ENCODE peak calls at places on chromosomes 13 and 19, in seven cellular contexts. X, C, Q, V, D, E and I are unnamed samples.

GRCh38 chr13:105202384-105202783 is 1333.1 kb downstream of the EFNB2 start:
- DNase-seq in X (no peak), C (no peak), Q (peak; percentile 47), V (no peak), D (peak; percentile 4), E (no peak), I (peak; percentile 6)

GRCh38 chr19:2337329-2337707 is 8.8 kb downstream of the SPPL2B start:
- DNase-seq in X (no peak), C (no peak), Q (peak; percentile 43), V (peak; percentile 56), D (peak; percentile 62), E (no peak), I (peak; percentile 74)

GRCh38 chr13:49740870-49741269 is 49.6 kb upstream of the EBPL start:
- DNase-seq in X (no peak), C (no peak), Q (no peak), V (no peak), D (no peak), E (no peak), I (no peak)

GRCh38 chr13:80116107-80116506 is 224.8 kb downstream of the SPRY2 start:
- DNase-seq in X (no peak), C (no peak), Q (peak; percentile 88), V (no peak), D (peak; percentile 85), E (peak; percentile 32), I (peak; percentile 88)

GRCh38 chr13:27621366-27622101 is at the start of gene POLR1D:
- DNase-seq in X (peak; percentile 90), C (peak; percentile 89), Q (peak; percentile 65), V (peak; percentile 89), D (peak; percentile 53), E (peak; percentile 93), I (peak; percentile 63)

GRCh38 chr13:100210966-100211710 is 122.2 kb downstream of the PCCA start:
- DNase-seq in X (no peak), C (no peak), Q (peak; percentile 23), V (no peak), D (peak; percentile 45), E (no peak), I (peak; percentile 45)

GRCh38 chr13:26019881-26020535 is 31.8 kb downstream of the SHISA2 start:
- DNase-seq in X (no peak), C (no peak), Q (peak; percentile 63), V (no peak), D (peak; percentile 35), E (no peak), I (peak; percentile 0)

GRCh38 chr19:6287269-6287885 is 7.6 kb upstream of the MLLT1 start:
- DNase-seq in X (no peak), C (no peak), Q (no peak), V (no peak), D (no peak), E (no peak), I (no peak)

GRCh38 chr19:45528744-45529453 is 21.6 kb downstream of the VASP start:
- DNase-seq in X (no peak), C (no peak), Q (no peak), V (peak; percentile 69), D (no peak), E (no peak), I (peak; percentile 27)
- TF ChIP-seq CTCF in X (no peak), C (no peak), Q (no peak), V (no peak), D (no peak), E (no peak), I (no peak)

GRCh38 chr19:590750-591098 is 1.0 kb downstream of the HCN2 start:
- DNase-seq in X (no peak), C (no peak), Q (no peak), V (no peak), D (no peak), E (no peak), I (no peak)

GRCh38 chr19:589693-590395 is at the start of gene HCN2:
- DNase-seq in X (no peak), C (no peak), Q (no peak), V (no peak), D (no peak), E (no peak), I (no peak)

GRCh38 chr19:590396-590745 is 690 bp downstream of the HCN2 start:
- DNase-seq in X (no peak), C (no peak), Q (peak; percentile 30), V (no peak), D (peak; percentile 12), E (peak; percentile 25), I (peak; percentile 21)

GRCh38 chr19:592101-592500 is 2.4 kb downstream of the HCN2 start:
- DNase-seq in X (no peak), C (no peak), Q (no peak), V (no peak), D (no peak), E (no peak), I (no peak)

GRCh38 chr19:591099-591958 is 1.6 kb downstream of the HCN2 start:
- DNase-seq in X (no peak), C (no peak), Q (no peak), V (no peak), D (no peak), E (peak; percentile 35), I (no peak)
- H3K4me3 ChIP-seq in X (no peak overlapping the region), C (no peak overlapping the region), Q (no peak overlapping the region), V (no peak overlapping the region), D (no peak overlapping the region), E (no peak overlapping the region), I (no peak overlapping the region)

DNA sequence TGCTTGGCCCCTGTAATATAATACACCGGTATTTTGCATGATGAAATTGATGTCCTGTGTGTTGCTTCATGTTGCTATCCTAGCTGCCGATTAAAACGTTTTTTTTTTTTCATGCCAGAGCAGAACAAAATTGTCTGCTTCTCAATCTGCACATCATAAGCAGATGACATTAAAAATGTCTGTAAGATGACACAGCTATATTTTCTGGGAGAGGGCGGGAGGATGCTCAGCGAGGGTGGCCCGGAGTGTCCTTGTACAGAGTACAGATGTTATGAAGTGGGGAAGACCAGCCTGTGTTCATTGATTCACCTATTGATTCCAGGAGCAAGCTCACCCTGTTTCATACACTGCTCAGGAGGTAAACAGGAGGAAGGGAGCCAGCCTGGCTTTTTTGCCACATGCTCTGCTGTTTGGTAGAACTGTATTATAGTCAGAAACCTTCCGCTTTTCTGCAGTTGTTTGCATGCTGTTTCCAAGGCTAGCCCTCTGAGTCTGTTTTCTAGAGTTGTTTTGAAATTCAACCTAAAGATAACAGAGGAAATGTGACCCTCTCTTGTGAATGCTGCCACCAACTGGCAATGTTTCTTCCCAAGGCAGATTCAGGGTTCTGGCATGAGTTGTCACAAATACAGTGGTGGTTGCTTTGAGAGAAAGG is 4.7 kb upstream of the IRS2 start:
- DNase-seq in X (no peak), C (no peak), Q (peak; percentile 41), V (peak; percentile 41), D (no peak), E (peak; percentile 35), I (peak; percentile 44)
- TF ChIP-seq CTCF in X (no peak), C (peak; percentile 66), Q (peak; percentile 36), V (no peak), D (no peak), E (peak; percentile 47), I (peak; percentile 53)

GRCh38 chr19:54172764-54173699 is at the start of gene TMC4:
- DNase-seq in X (no peak), C (peak; percentile 40), Q (no peak), V (peak; percentile 86), D (peak; percentile 42), E (peak; percentile 77), I (peak; percentile 35)

GRCh38 chr19:54168174-54168917 is 4.6 kb downstream of the TMC4 start:
- DNase-seq in X (peak; percentile 93), C (peak; percentile 89), Q (peak; percentile 73), V (peak; percentile 90), D (peak; percentile 84), E (peak; percentile 67), I (peak; percentile 80)

GRCh38 chr19:54173951-54174817 is 1.2 kb upstream of the TMC4 start:
- DNase-seq in X (no peak), C (no peak), Q (no peak), V (no peak), D (no peak), E (no peak), I (no peak)

GRCh38 chr19:54169149-54169731 is 3.7 kb downstream of the TMC4 start:
- DNase-seq in X (no peak), C (no peak), Q (no peak), V (peak; percentile 28), D (no peak), E (no peak), I (no peak)

DNA sequence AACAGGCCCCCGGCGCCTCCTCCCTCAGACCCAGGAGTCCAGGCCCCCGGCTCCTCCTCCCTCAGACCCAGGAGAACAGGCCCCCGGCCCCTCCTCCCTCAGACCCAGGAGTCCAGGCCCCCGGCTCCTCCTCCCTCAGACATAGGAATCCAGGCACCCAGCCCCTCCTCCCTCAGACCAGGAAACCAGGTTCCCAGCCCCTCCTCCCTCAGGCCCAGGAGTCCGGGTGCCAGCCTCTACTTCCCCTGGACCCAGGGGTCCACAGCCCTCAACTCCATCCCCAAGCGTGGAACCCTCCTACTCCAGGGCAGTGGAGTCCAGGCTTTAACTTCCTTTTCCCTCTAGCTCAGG is 572 bp downstream of the TMC4 start:
- DNase-seq in X (no peak), C (no peak), Q (no peak), V (no peak), D (no peak), E (no peak), I (no peak)
- H3K4me3 ChIP-seq in X (no peak overlapping the region), C (peak overlapping the region; percentile 59), Q (no peak overlapping the region), V (peak overlapping the region; percentile 45), D (no peak overlapping the region), E (peak overlapping the region; percentile 64), I (no peak overlapping the region)

DNA sequence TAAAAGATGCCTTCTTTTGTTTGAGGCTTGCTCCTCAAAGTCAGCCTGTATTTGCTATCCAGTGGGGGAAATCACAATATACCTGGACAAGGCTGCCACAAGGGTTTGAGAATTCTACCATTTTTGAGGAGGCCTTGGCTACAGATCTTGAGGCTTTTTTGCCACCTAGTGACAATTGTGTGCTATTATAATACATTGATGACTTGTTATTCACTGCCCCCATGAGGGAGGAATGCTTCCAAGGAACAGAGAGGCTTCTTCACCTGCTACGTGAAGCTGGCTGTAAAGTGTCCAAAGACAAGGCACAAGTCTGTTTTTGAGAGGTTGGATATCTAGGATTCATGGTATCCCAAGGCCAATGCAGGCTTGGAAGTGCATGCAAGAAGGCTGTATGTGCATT is 72.5 kb downstream of the ZNF708 start:
- DNase-seq in X (no peak), C (no peak), Q (peak; percentile 4), V (no peak), D (peak; percentile 4), E (peak; percentile 43), I (peak; percentile 12)
- TF ChIP-seq CTCF in X (no peak), C (no peak), Q (peak; percentile 39), V (no peak), D (no peak), E (peak; percentile 72), I (peak; percentile 8)